ENCODE peak calls at places on chromosomes 12 and 14, in five cellular contexts. T, I, Z, C and G are unnamed samples.

GRCh38 chr12:79069009-79069408 is 204.4 kb downstream of the SYT1 start:
- DNase-seq in T (no peak), I (no peak), Z (no peak), C (no peak), G (no peak)

GRCh38 chr12:59196989-59197388 is 276.7 kb upstream of the LRIG3 start:
- DNase-seq in T (no peak), I (no peak), Z (no peak), C (no peak), G (no peak)

GRCh38 chr12:90621927-90622326 is 333.0 kb downstream of the CCER1 start:
- DNase-seq in T (no peak), I (peak), Z (no peak), C (no peak), G (no peak)

GRCh38 chr12:89225808-89226368 is 126.4 kb downstream of the DUSP6 start:
- DNase-seq in T (no peak), I (peak), Z (peak), C (no peak), G (peak)

GRCh38 chr12:91133871-91134270 is 22.6 kb upstream of the LUM start:
- DNase-seq in T (no peak), I (peak), Z (no peak), C (no peak), G (no peak)

GRCh38 chr12:21989819-21990412 is 48.7 kb upstream of the ABCC9 start:
- DNase-seq in T (no peak), I (no peak), Z (no peak), C (no peak), G (no peak)

GRCh38 chr12:28884861-28885260 is 264.2 kb upstream of the FAR2 start:
- DNase-seq in T (no peak), I (no peak), Z (no peak), C (no peak), G (no peak)

GRCh38 chr12:120586216-120586615 is 5.0 kb upstream of the POP5 start:
- DNase-seq in T (no peak), I (no peak), Z (no peak), C (no peak), G (no peak)

GRCh38 chr12:107912421-107913004 is 138.0 kb downstream of the ASCL4 start:
- DNase-seq in T (no peak), I (no peak), Z (no peak), C (peak), G (no peak)

GRCh38 chr14:54676822-54677708 is 110.1 kb downstream of the SAMD4A start:
- DNase-seq in T (no peak), I (peak), Z (no peak), C (no peak), G (no peak)

GRCh38 chr14:61567838-61568571 is 127.3 kb upstream of the HIF1A start:
- DNase-seq in T (no peak), I (no peak), Z (no peak), C (no peak), G (no peak)

GRCh38 chr12:114696443-114697245 is 12.7 kb upstream of the TBX3 start:
- DNase-seq in T (no peak), I (no peak), Z (no peak), C (no peak), G (no peak)

GRCh38 chr14:83994020-83994419 is 1535.9 kb upstream of the FLRT2 start:
- DNase-seq in T (no peak), I (peak), Z (no peak), C (no peak), G (no peak)

GRCh38 chr14:99703381-99703780 is 19.3 kb downstream of the CYP46A1 start:
- DNase-seq in T (no peak), I (no peak), Z (no peak), C (no peak), G (no peak)

GRCh38 chr14:24255438-24255837 is 7.5 kb downstream of the TGM1 start:
- DNase-seq in T (peak), I (no peak), Z (no peak), C (no peak), G (no peak)

GRCh38 chr12:23084236-23084995 is 459.4 kb downstream of the ETNK1 start:
- DNase-seq in T (no peak), I (peak), Z (no peak), C (no peak), G (peak)

GRCh38 chr12:51913071-51914033 is 6.0 kb downstream of the ACVRL1 start:
- DNase-seq in T (peak), I (no peak), Z (no peak), C (no peak), G (no peak)
- TF ChIP-seq CTCF in T (no peak), I (no peak), Z (no peak), C (no peak), G (no peak)

GRCh38 chr12:119235352-119235751 is 56.6 kb downstream of the HSPB8 start:
- DNase-seq in T (no peak), I (no peak), Z (no peak), C (no peak), G (no peak)
- TF ChIP-seq CTCF in T (no peak), I (peak), Z (no peak), C (no peak), G (no peak)

GRCh38 chr14:72868500-72868899 is 25.4 kb downstream of the DPF3 start:
- DNase-seq in T (no peak), I (no peak), Z (no peak), C (no peak), G (no peak)

GRCh38 chr14:72864712-72865365 is 29.1 kb downstream of the DPF3 start:
- DNase-seq in T (no peak), I (no peak), Z (no peak), C (no peak), G (no peak)

DNA sequence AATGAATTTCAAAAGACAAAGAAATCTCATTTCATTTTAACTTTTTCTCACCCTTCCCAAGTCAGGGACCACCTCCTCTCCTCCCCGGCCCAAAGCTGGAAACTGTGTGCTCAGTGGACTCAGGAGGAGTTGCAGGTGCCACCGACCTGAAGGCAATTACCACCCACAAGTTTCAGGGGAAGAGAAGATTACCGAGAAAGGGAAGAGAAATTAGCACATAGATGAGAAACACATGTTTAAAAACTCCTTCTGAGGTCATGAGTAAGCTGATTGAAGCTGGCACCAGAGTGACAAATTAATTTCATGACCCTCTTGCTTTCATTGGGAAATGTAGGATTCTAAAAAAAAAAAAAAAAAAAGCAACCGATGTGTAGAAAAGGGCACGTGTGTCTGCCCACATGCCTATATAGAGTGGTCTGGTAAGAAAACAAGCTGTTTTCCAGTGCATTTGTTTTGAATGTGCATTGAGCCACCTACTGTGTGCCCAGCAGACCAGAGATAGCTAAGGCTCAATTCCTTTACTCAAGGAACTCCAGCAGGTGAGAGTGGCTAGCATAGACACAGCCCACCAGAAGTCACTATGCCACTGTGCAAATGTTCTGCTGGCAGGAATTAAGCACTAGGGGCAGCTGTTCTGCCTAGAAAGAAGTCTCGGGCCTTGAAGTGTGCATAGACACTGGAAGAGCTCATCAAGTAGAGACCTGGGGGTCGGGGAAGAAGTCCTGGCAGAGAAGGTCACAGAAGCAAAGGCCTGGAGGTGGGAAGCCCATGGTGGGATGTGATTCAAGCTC is 30.5 kb downstream of the DPF3 start:
- DNase-seq in T (no peak), I (no peak), Z (no peak), C (no peak), G (no peak)
- TF ChIP-seq CTCF in T (no peak), I (no peak), Z (no peak), C (no peak), G (no peak)

GRCh38 chr12:67220065-67220464 is 49.1 kb upstream of the CAND1 start:
- DNase-seq in T (no peak), I (no peak), Z (no peak), C (no peak), G (no peak)
- TF ChIP-seq CTCF in T (no peak), I (no peak), Z (no peak), C (no peak), G (peak)

DNA sequence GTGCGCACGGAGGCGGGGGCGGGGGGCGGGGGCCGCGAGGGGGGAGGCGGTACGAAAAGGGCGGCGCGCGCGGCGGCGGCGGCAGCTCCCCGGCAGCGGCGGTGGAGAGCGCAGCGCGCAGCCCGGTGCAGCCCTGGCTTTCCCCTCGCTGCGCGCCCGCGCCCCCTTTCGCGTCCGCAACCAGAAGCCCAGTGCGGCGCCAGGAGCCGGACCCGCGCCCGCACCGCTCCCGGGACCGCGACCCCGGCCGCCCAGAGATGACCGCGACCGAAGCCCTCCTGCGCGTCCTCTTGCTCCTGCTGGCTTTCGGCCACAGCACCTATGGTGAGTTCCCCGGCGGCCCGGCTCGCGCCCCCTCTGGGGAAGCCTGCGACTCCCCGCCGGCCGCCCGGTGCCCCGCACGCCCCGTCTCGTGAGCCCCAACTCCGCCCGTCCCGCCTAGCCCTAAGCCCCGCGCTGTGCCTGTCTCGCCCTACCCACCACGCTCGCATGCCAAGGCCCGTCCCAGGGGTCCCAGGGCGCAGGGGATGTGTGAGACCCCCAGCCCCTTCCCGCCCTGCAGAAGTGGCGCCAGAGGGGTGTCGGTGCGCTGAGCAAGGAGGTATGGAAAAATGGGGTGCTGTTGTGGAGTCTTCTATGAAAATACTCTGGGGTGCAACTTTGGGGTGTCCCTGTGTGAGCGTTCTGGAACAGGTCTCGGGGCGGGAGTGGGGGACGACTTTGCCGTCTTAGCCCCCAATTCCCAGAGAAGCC is at the start of gene DLK1:
- DNase-seq in T (no peak), I (no peak), Z (no peak), C (no peak), G (no peak)
- TF ChIP-seq CTCF in T (no peak), I (no peak), Z (no peak), C (no peak), G (no peak)

GRCh38 chr14:93186461-93186860 is 1.3 kb downstream of the LYSET start:
- DNase-seq in T (no peak), I (no peak), Z (no peak), C (no peak), G (no peak)

GRCh38 chr14:93186961-93187360 is 1.8 kb downstream of the LYSET start:
- DNase-seq in T (no peak), I (no peak), Z (no peak), C (no peak), G (no peak)

GRCh38 chr14:93183596-93184317 is 940 bp downstream of the MOAP1 start:
- DNase-seq in T (no peak), I (no peak), Z (no peak), C (no peak), G (no peak)

GRCh38 chr14:93185333-93185688 is 194 bp downstream of the LYSET start:
- DNase-seq in T (no peak), I (no peak), Z (no peak), C (no peak), G (no peak)

GRCh38 chr14:93184391-93185332 is at the start of the genes LYSET and MOAP1:
- DNase-seq in T (peak), I (peak), Z (peak), C (peak), G (peak)
- TF ChIP-seq CTCF in T (no peak), I (no peak), Z (no peak), C (peak), G (peak)

DNA sequence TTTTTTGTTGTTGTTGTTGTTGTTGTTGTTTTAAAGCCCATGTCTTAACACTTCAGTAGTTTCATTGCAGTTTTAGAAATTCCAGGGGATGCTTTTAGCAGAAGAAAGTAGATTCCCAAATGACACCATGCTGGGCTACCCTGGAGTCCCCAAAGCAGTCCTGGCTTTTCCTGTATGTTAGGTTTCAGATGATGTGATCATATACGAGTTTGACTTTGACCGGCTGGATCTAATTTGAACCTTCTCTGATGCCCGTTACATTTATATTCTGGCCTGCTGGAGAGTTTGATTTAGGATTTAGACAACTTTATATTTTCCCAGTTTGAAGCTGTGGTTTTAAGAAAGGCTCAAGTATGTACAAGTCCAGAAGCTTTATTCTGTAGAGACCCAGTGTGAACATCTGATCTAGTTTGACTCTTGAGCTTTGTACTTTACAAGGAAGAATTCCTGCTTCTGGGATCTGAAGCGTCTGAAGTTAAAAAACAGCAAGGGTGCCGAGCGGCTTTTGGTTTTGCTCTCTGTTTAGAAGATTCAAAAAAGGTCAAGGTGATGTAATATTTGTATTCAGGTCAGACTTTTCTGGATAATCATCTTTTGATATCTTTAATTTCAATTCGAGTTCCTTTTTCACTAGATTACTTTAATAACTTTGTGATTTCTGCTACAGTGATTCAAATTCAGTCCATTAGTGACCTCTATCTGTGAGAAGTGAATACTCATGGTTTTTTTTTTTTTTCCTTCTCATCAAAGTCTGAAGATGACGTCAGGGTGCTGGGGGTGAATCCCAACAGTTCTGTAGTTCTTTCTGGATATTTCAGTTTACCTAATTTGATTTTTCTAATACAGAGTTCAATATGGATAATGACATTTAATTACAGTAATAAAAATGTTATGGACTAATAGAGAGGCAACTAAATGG is 6.2 kb downstream of the FLRT2 start:
- DNase-seq in T (no peak), I (no peak), Z (no peak), C (no peak), G (no peak)
- TF ChIP-seq CTCF in T (peak), I (peak), Z (no peak), C (no peak), G (peak)

GRCh38 chr12:116480210-116480818 is 78.9 kb upstream of the MAP1LC3B2 start:
- DNase-seq in T (no peak), I (no peak), Z (no peak), C (no peak), G (no peak)
- TF ChIP-seq CTCF in T (no peak), I (no peak), Z (no peak), C (no peak), G (no peak)

GRCh38 chr12:41013921-41014642 is 174.0 kb upstream of the PDZRN4 start:
- DNase-seq in T (no peak), I (no peak), Z (no peak), C (no peak), G (no peak)
- TF ChIP-seq CTCF in T (no peak), I (no peak), Z (no peak), C (no peak), G (no peak)